ENCODE peak calls at places on chromosomes 13 and 19, in ten cellular contexts. E is iPS-NIHi11; D is tibial artery; V is mucosa of descending colon; F is spleen; N is left ventricle myocardium inferior; J is activated CD4-positive, alpha-beta T cell treated with anti-CD3 and anti-CD28 coated beads, Interleukin-2, amount 50 U/mL, for 24 hours; P is BE2C; C is T-helper 2 cell; Y is AG09309. S is an unnamed sample.

GRCh38 chr19:48230555-48231129 is 25.1 kb downstream of the CARD8 start:
- DNase-seq in E (no peak), D (no peak), V (no peak), F (no peak), N (no peak), J (no peak), P (no peak), C (no peak), Y (no peak), S (no peak)

GRCh38 chr19:53864308-53864836 is 3.3 kb upstream of the MYADM start:
- DNase-seq in E (no peak), D (no peak), V (peak; percentile 43), F (no peak), N (no peak), J (no peak), P (no peak), C (no peak), Y (no peak), S (peak; percentile 41)

GRCh38 chr13:31545616-31546015 is 193.7 kb upstream of the RXFP2 start:
- DNase-seq in E (no peak), D (no peak), V (no peak), F (no peak), N (no peak), J (no peak), P (no peak), C (no peak), Y (peak; percentile 34), S (no peak)

GRCh38 chr19:8209111-8209964 is at the start of gene CERS4:
- DNase-seq in E (peak; percentile 98), D (no peak), V (peak; percentile 83), F (peak; percentile 94), N (peak; percentile 78), J (peak; percentile 60), P (peak; percentile 69), C (peak; percentile 68), Y (no peak), S (peak; percentile 93)

GRCh38 chr13:59492030-59492636 is 671.6 kb downstream of the DIAPH3 start:
- DNase-seq in E (no peak), D (no peak), V (no peak), F (no peak), N (no peak), J (no peak), P (no peak), C (no peak), Y (no peak), S (no peak)

GRCh38 chr13:35190241-35190640 is 248.2 kb downstream of the NBEA start:
- DNase-seq in E (no peak), D (no peak), V (no peak), F (no peak), N (no peak), J (no peak), P (no peak), C (no peak), Y (peak; percentile 47), S (no peak)

GRCh38 chr13:97225533-97225932 is 3.4 kb downstream of the MBNL2 start:
- DNase-seq in E (no peak), D (no peak), V (no peak), F (no peak), N (no peak), J (no peak), P (no peak), C (no peak), Y (no peak), S (no peak)

GRCh38 chr13:38419312-38419873 is 69.7 kb downstream of the UFM1 start:
- DNase-seq in E (no peak), D (no peak), V (no peak), F (no peak), N (no peak), J (no peak), P (no peak), C (no peak), Y (no peak), S (no peak)

GRCh38 chr19:14459703-14460102 is 15.5 kb downstream of the PTGER1 start:
- DNase-seq in E (no peak), D (no peak), V (no peak), F (no peak), N (no peak), J (no peak), P (no peak), C (no peak), Y (no peak), S (peak; percentile 8)

GRCh38 chr13:79741006-79741405 is 260.1 kb downstream of the NDFIP2 start:
- DNase-seq in E (no peak), D (no peak), V (no peak), F (no peak), N (no peak), J (no peak), P (peak; percentile 79), C (no peak), Y (no peak), S (no peak)

GRCh38 chr13:52749446-52749845 is 9.8 kb upstream of the CNMD start:
- DNase-seq in E (no peak), D (no peak), V (no peak), F (no peak), N (no peak), J (no peak), P (no peak), C (no peak), Y (no peak), S (no peak)

GRCh38 chr19:41529484-41530183 is 46.3 kb upstream of the CEACAM21 start:
- DNase-seq in E (no peak), D (no peak), V (no peak), F (no peak), N (no peak), J (no peak), P (no peak), C (no peak), Y (no peak), S (no peak)

GRCh38 chr19:1206733-1207301 is 1.2 kb downstream of the STK11 start:
- DNase-seq in E (no peak), D (no peak), V (peak; percentile 56), F (peak; percentile 90), N (no peak), J (no peak), P (no peak), C (no peak), Y (no peak), S (no peak)

GRCh38 chr13:31982540-31982939 is 49.0 kb upstream of the FRY start:
- DNase-seq in E (no peak), D (peak; percentile 84), V (peak; percentile 29), F (no peak), N (peak; percentile 68), J (no peak), P (peak; percentile 93), C (no peak), Y (peak; percentile 85), S (peak; percentile 65)

GRCh38 chr13:99281811-99282263 is 23.7 kb upstream of the GPR18 start:
- DNase-seq in E (no peak), D (peak; percentile 72), V (peak; percentile 55), F (peak; percentile 94), N (peak; percentile 62), J (no peak), P (no peak), C (no peak), Y (no peak), S (no peak)

S was measured in pancreas.